ENCODE peak calls at places on chromosomes 5 and 9, in seven cellular contexts. One of them, this sample, is unnamed.

GRCh38 chr9:78213696-78214095 is 22.2 kb upstream of the CEP78 start:
- DNase-seq in fibroblast of pulmonary artery: peak; percentile 55
- DNase-seq in SW480: peak; percentile 49
- DNase-seq in KBM-7: peak; percentile 35
- DNase-seq in NCI-H1417: no peak
- DNase-seq in left ventricle myocardium inferior: no peak
- DNase-seq in heart left ventricle: no peak
- DNase-seq in this sample: no peak

GRCh38 chr9:93255994-93256877 is 72.3 kb downstream of the WNK2 start:
- DNase-seq in SW480: no peak
- DNase-seq in fibroblast of pulmonary artery: no peak
- DNase-seq in heart left ventricle: no peak
- DNase-seq in NCI-H1417: no peak
- DNase-seq in KBM-7: no peak
- DNase-seq in left ventricle myocardium inferior: no peak
- DNase-seq in this sample: no peak

GRCh38 chr9:76646249-76646648 is 118.0 kb upstream of the PCA3 start:
- DNase-seq in SW480: no peak
- DNase-seq in heart left ventricle: no peak
- DNase-seq in fibroblast of pulmonary artery: peak; percentile 22
- DNase-seq in NCI-H1417: no peak
- DNase-seq in left ventricle myocardium inferior: no peak
- DNase-seq in KBM-7: no peak
- DNase-seq in this sample: peak; percentile 20

GRCh38 chr5:132253452-132254320 is 3.8 kb upstream of the PDLIM4 start:
- DNase-seq in NCI-H1417: no peak
- DNase-seq in left ventricle myocardium inferior: no peak
- DNase-seq in SW480: no peak
- DNase-seq in fibroblast of pulmonary artery: no peak
- DNase-seq in heart left ventricle: no peak
- DNase-seq in KBM-7: no peak
- DNase-seq in this sample: no peak

GRCh38 chr9:113322671-113323070 is 17.4 kb downstream of the WDR31 start:
- DNase-seq in left ventricle myocardium inferior: no peak
- DNase-seq in SW480: no peak
- DNase-seq in KBM-7: no peak
- DNase-seq in NCI-H1417: no peak
- DNase-seq in heart left ventricle: no peak
- DNase-seq in fibroblast of pulmonary artery: no peak
- DNase-seq in this sample: no peak

GRCh38 chr5:31537856-31538255 is 5.8 kb downstream of the C5orf22 start:
- DNase-seq in fibroblast of pulmonary artery: peak; percentile 45
- DNase-seq in left ventricle myocardium inferior: no peak
- DNase-seq in heart left ventricle: no peak
- DNase-seq in NCI-H1417: no peak
- DNase-seq in SW480: no peak
- DNase-seq in KBM-7: no peak
- DNase-seq in this sample: no peak

GRCh38 chr5:159244163-159244562 is 18.9 kb upstream of the UBLCP1 start:
- DNase-seq in NCI-H1417: no peak
- DNase-seq in left ventricle myocardium inferior: no peak
- DNase-seq in heart left ventricle: no peak
- DNase-seq in KBM-7: no peak
- DNase-seq in fibroblast of pulmonary artery: no peak
- DNase-seq in SW480: no peak
- DNase-seq in this sample: no peak

GRCh38 chr5:30693326-30693725 is 500.2 kb upstream of the CDH6 start:
- DNase-seq in KBM-7: no peak
- DNase-seq in NCI-H1417: no peak
- DNase-seq in heart left ventricle: no peak
- DNase-seq in left ventricle myocardium inferior: no peak
- DNase-seq in SW480: no peak
- DNase-seq in fibroblast of pulmonary artery: no peak
- DNase-seq in this sample: no peak

GRCh38 chr9:2489838-2490314 is 131.7 kb upstream of the VLDLR start:
- DNase-seq in fibroblast of pulmonary artery: peak; percentile 88
- DNase-seq in KBM-7: peak; percentile 32
- DNase-seq in SW480: no peak
- DNase-seq in NCI-H1417: no peak
- DNase-seq in left ventricle myocardium inferior: no peak
- DNase-seq in heart left ventricle: no peak
- DNase-seq in this sample: no peak

GRCh38 chr9:8733096-8733954 is 933.7 kb upstream of the DMAC1 start:
- DNase-seq in NCI-H1417: peak; percentile 58
- DNase-seq in KBM-7: no peak
- DNase-seq in SW480: no peak
- DNase-seq in heart left ventricle: peak; percentile 40
- DNase-seq in left ventricle myocardium inferior: peak; percentile 36
- DNase-seq in fibroblast of pulmonary artery: peak; percentile 16
- DNase-seq in this sample: peak; percentile 94

GRCh38 chr5:139912804-139913203 is 117.2 kb downstream of the PSD2 start:
- DNase-seq in SW480: peak; percentile 11
- DNase-seq in heart left ventricle: no peak
- DNase-seq in left ventricle myocardium inferior: no peak
- DNase-seq in NCI-H1417: no peak
- DNase-seq in KBM-7: no peak
- DNase-seq in fibroblast of pulmonary artery: no peak
- DNase-seq in this sample: no peak

GRCh38 chr5:54205918-54206317 is 104.5 kb downstream of the ARL15 start:
- DNase-seq in SW480: no peak
- DNase-seq in NCI-H1417: no peak
- DNase-seq in left ventricle myocardium inferior: no peak
- DNase-seq in KBM-7: no peak
- DNase-seq in heart left ventricle: no peak
- DNase-seq in fibroblast of pulmonary artery: no peak
- DNase-seq in this sample: no peak

GRCh38 chr9:136658849-136659535 is 3.7 kb upstream of the EGFL7 start:
- DNase-seq in KBM-7: peak; percentile 80
- DNase-seq in left ventricle myocardium inferior: no peak
- DNase-seq in NCI-H1417: no peak
- DNase-seq in fibroblast of pulmonary artery: no peak
- DNase-seq in heart left ventricle: peak; percentile 18
- DNase-seq in SW480: no peak
- DNase-seq in this sample: no peak

This sample was measured in DMS79 treated with DMSO at 0.1 percent for 48 hours.